ENCODE peak calls at places on chromosome 14, in seven cellular contexts. R, V, F, U, I, P and H are unnamed samples.

GRCh38 chr14:100246809-100247428 is 8.0 kb downstream of the YY1 start:
- DNase-seq in V (no peak), R (no peak), I (no peak), F (peak; percentile 77), U (no peak), P (no peak), H (no peak)

GRCh38 chr14:104980601-104981531 is 2.7 kb upstream of the AHNAK2 start:
- DNase-seq in P (no peak), U (no peak), R (peak; percentile 60), I (no peak), F (no peak), V (no peak), H (peak; percentile 52)

GRCh38 chr14:105837349-105838063 is 311.1 kb downstream of the TMEM121 start:
- DNase-seq in P (no peak), F (no peak), V (no peak), U (no peak), I (no peak), R (no peak), H (no peak)

GRCh38 chr14:33475623-33476022 is 475.3 kb downstream of the EGLN3 start:
- DNase-seq in U (peak; percentile 76), V (no peak), I (peak; percentile 73), R (no peak), P (peak; percentile 47), F (peak; percentile 58), H (no peak)

GRCh38 chr14:92456215-92457017 is 57.2 kb upstream of the RIN3 start:
- DNase-seq in U (peak; percentile 67), P (peak; percentile 31), I (peak; percentile 35), F (peak; percentile 59), V (no peak), R (no peak), H (no peak)

GRCh38 chr14:76456200-76456599 is 80.3 kb downstream of the ESRRB start:
- DNase-seq in I (no peak), P (no peak), R (no peak), V (peak; percentile 7), F (peak; percentile 18), U (peak; percentile 81), H (no peak)

GRCh38 chr14:23984891-23985607 is 3.7 kb upstream of the DHRS4L2 start:
- DNase-seq in F (peak; percentile 36), V (no peak), U (no peak), R (no peak), I (no peak), P (peak; percentile 62), H (no peak)

GRCh38 chr14:25090716-25091454 is 40.9 kb upstream of the STXBP6 start:
- DNase-seq in P (peak; percentile 48), I (peak; percentile 43), R (no peak), V (no peak), F (no peak), U (no peak), H (no peak)

GRCh38 chr14:85122690-85123089 is 407.3 kb upstream of the FLRT2 start:
- DNase-seq in R (no peak), V (no peak), U (no peak), P (no peak), F (no peak), I (no peak), H (no peak)

GRCh38 chr14:31990183-31990862 is 86.8 kb upstream of the ARHGAP5 start:
- DNase-seq in I (no peak), P (no peak), V (no peak), U (no peak), R (no peak), F (no peak), H (no peak)

GRCh38 chr14:99262977-99263448 is 9.0 kb downstream of the BCL11B start:
- DNase-seq in V (no peak), I (no peak), U (no peak), F (no peak), P (no peak), R (no peak), H (no peak)

GRCh38 chr14:105876158-105876557 is 349.8 kb downstream of the TMEM121 start:
- DNase-seq in F (no peak), R (no peak), I (no peak), P (peak; percentile 11), V (no peak), U (no peak), H (no peak)

GRCh38 chr14:65462411-65462810 is 49.9 kb downstream of the FUT8 start:
- DNase-seq in F (no peak), R (no peak), I (no peak), P (no peak), U (no peak), V (peak; percentile 85), H (no peak)

GRCh38 chr14:90720336-90720735 is 95.9 kb downstream of the TTC7B start:
- DNase-seq in P (no peak), V (no peak), I (no peak), R (no peak), F (no peak), U (peak; percentile 29), H (no peak)

GRCh38 chr14:100062602-100063001 is 2.6 kb upstream of the EVL start:
- DNase-seq in U (no peak), R (no peak), F (no peak), V (no peak), I (no peak), P (no peak), H (no peak)

GRCh38 chr14:95507174-95507573 is 9.3 kb downstream of the SYNE3 start:
- DNase-seq in R (peak; percentile 89), U (no peak), P (peak; percentile 67), F (no peak), I (peak; percentile 53), V (no peak), H (peak; percentile 73)

GRCh38 chr14:27686137-27686536 is 1080.5 kb upstream of the FOXG1 start:
- DNase-seq in R (no peak), U (no peak), V (no peak), P (no peak), F (no peak), I (no peak), H (no peak)

GRCh38 chr14:76950043-76951020 is 78.2 kb downstream of the IRF2BPL start:
- DNase-seq in V (no peak), R (no peak), I (no peak), P (no peak), U (no peak), F (no peak), H (no peak)

GRCh38 chr14:35339761-35340406 is 47.7 kb downstream of the PSMA6 start:
- DNase-seq in V (no peak), F (no peak), P (no peak), I (no peak), R (no peak), U (no peak), H (peak; percentile 68)

GRCh38 chr14:35341454-35342159 is 49.4 kb downstream of the PSMA6 start:
- DNase-seq in R (peak; percentile 98), F (peak; percentile 91), U (no peak), P (peak; percentile 99), V (no peak), I (peak; percentile 97), H (peak; percentile 90)

GRCh38 chr14:35343709-35344474 is 51.7 kb downstream of the PSMA6 start:
- DNase-seq in I (no peak), R (no peak), V (no peak), F (no peak), P (no peak), U (no peak), H (peak; percentile 23)

GRCh38 chr14:35340616-35341453 is 48.7 kb downstream of the PSMA6 start:
- DNase-seq in F (no peak), P (no peak), I (no peak), V (no peak), R (no peak), U (no peak), H (no peak)

GRCh38 chr14:35342160-35343010 is 50.2 kb downstream of the PSMA6 start:
- DNase-seq in I (no peak), F (no peak), U (no peak), P (peak; percentile 65), R (no peak), V (no peak), H (peak; percentile 52)
- TF ChIP-seq POLR2AphosphoS5 in I (no peak), F (no peak), U (no peak), P (no peak), R (no peak), V (no peak), H (no peak)

DNA sequence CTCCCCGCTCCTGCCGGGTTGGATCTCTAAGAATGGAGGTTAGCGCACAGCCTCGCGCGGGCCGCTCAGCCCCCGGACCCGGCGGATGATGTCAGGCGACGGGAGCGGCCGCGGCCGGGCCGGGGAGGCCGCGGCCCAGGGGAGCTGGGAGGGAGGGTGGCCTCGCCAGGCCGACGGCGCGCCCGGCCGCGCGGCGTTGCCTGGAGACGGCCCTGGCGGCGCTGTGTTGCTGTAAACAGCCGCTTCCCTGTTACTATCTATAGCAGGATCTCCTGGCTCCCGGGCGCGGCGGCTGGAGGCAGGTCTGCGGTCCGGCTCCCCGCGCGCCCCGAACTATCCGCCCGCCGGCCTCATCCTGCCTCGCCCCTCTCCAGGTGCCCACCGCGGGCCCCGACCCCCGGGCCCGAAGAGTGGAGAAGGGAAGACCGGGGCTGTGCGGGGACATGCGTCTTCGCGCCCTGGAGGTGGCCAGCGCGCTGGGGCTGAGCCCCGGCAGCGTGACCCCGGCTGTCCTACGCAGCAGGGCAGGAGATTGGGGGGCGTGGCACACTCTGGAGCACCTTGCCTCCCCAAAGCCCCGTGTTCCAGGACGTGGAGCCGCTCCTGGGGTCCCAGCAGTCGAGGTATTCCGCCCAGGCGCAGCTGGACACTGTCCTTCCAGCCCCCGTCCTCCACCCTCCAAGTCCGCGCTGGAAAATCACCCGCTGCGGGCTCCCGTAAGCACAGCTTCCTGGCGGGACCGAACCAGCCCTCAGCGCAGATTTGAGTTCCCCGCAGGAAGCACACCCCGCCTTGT is 1.4 kb upstream of the FOS start:
- DNase-seq in F (peak; percentile 66), U (peak; percentile 83), V (no peak), P (peak; percentile 90), I (peak; percentile 92), R (peak; percentile 97), H (peak; percentile 97)
- TF ChIP-seq EP300 in F (no peak), U (peak; percentile 41), V (no peak), P (no peak), I (peak; percentile 81), R (no peak), H (peak; percentile 72)

DNA sequence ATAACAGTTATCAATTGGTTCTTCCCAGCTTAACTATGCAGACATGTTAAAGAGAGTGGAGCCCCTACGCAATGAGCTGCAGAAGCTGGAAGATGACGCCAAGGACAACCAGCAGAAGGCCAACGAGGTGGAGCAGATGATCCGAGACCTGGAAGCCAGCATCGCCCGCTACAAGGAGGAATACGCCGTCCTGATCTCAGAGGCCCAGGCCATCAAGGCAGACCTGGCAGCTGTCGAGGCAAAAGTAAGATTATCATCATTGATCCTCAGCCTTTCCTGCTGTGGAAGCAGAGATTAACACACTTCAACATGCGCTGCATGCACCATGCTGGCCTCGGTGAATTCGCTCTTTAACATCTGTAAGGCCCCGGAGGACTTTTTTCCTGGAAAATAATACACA is 53.6 kb downstream of the HSP90AA1 start:
- DNase-seq in I (no peak), P (no peak), F (no peak), U (no peak), R (no peak), V (no peak), H (no peak)
- H3K27ac ChIP-seq in I (no peak overlapping the region), P (no peak overlapping the region), F (no peak overlapping the region), U (no peak overlapping the region), R (no peak overlapping the region), V (no peak overlapping the region), H (peak overlapping the region; percentile 12)

DNA sequence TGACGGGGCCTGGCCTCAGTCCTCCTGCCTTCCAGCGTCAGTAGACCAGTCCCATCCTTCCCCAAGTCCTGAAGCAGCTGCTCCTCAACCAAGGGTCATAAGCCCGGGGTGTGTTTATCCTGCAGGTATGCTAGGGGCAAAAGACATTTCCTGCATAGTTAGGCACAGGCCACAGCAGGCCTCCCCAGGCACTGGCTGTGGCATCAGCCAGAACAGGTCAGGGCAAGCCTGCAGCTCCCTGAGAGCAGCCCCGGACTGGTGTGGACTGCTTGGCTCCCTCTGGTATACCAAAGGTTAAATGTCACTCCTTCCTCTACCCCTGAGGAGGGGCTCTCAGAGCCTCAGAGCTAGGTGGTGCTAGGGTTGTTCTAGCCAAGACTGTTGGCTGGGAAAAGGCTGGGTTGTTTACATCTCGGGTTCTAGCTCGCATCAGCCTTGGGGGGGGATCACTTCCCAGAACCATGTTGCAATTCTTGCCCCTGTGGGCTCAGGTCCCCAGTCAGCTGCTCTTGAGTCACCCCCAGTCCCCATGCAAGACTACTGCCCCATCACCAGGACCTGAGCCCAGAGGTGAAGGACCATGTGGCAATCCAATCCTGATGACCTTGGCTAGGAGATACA is 2.9 kb downstream of the MMP14 start:
- DNase-seq in I (peak; percentile 29), U (no peak), P (no peak), V (no peak), F (no peak), R (peak; percentile 90), H (no peak)
- TF ChIP-seq POLR2AphosphoS5 in I (peak; percentile 47), U (no peak), P (peak; percentile 14), V (no peak), F (no peak), R (peak; percentile 77), H (peak; percentile 52)